ENCODE peak calls at places on chromosomes 16 and 17, in six cellular contexts. One of them, this sample, is unnamed.

GRCh38 chr17:29003289-29003688 is 2.5 kb downstream of the SEZ6 start:
- DNase-seq in mesenchymal stem cell: no peak
- DNase-seq in trophoblast cell: no peak
- DNase-seq in H1: no peak
- DNase-seq in IMR-90: no peak
- DNase-seq in H9: no peak
- DNase-seq in this sample: no peak

GRCh38 chr16:88773812-88774291 is 11.2 kb downstream of the PIEZO1 start:
- DNase-seq in H1: no peak
- DNase-seq in trophoblast cell: peak; percentile 69
- DNase-seq in mesenchymal stem cell: peak; percentile 92
- DNase-seq in H9: no peak
- DNase-seq in IMR-90: peak; percentile 93
- DNase-seq in this sample: no peak

GRCh38 chr17:81488276-81488860 is 24.2 kb downstream of the ACTG1 start:
- DNase-seq in trophoblast cell: no peak
- DNase-seq in IMR-90: no peak
- DNase-seq in H9: no peak
- DNase-seq in mesenchymal stem cell: no peak
- DNase-seq in H1: no peak
- DNase-seq in this sample: no peak

GRCh38 chr17:55263565-55264272 is 1.0 kb upstream of the HLF start:
- DNase-seq in mesenchymal stem cell: no peak
- DNase-seq in H9: no peak
- DNase-seq in IMR-90: no peak
- DNase-seq in H1: no peak
- DNase-seq in trophoblast cell: no peak
- DNase-seq in this sample: no peak

GRCh38 chr16:55370762-55371482 is 46.9 kb downstream of the IRX6 start:
- DNase-seq in IMR-90: peak; percentile 8
- DNase-seq in trophoblast cell: no peak
- DNase-seq in H1: peak; percentile 27
- DNase-seq in H9: peak; percentile 78
- DNase-seq in mesenchymal stem cell: no peak
- DNase-seq in this sample: peak; percentile 51

GRCh38 chr16:75319513-75320401 is 68.3 kb upstream of the BCAR1 start:
- DNase-seq in H1: no peak
- DNase-seq in trophoblast cell: no peak
- DNase-seq in H9: no peak
- DNase-seq in mesenchymal stem cell: peak; percentile 94
- DNase-seq in IMR-90: peak; percentile 92
- DNase-seq in this sample: no peak

GRCh38 chr17:76260669-76261068 is 4.5 kb upstream of the UBALD2 start:
- DNase-seq in mesenchymal stem cell: no peak
- DNase-seq in trophoblast cell: no peak
- DNase-seq in H9: no peak
- DNase-seq in H1: no peak
- DNase-seq in IMR-90: no peak
- DNase-seq in this sample: no peak

GRCh38 chr17:7552621-7553051 is 3.8 kb downstream of the TNFSF12 start:
- DNase-seq in H1: no peak
- DNase-seq in mesenchymal stem cell: no peak
- DNase-seq in IMR-90: no peak
- DNase-seq in trophoblast cell: no peak
- DNase-seq in H9: no peak
- DNase-seq in this sample: no peak

GRCh38 chr16:88194397-88195020 is 188.2 kb upstream of the ZNF469 start:
- DNase-seq in H1: no peak
- DNase-seq in mesenchymal stem cell: no peak
- DNase-seq in trophoblast cell: no peak
- DNase-seq in H9: no peak
- DNase-seq in IMR-90: peak; percentile 22
- DNase-seq in this sample: no peak

GRCh38 chr17:65564793-65565192 is 3.3 kb upstream of the AXIN2 start:
- DNase-seq in H9: no peak
- DNase-seq in mesenchymal stem cell: no peak
- DNase-seq in trophoblast cell: no peak
- DNase-seq in H1: no peak
- DNase-seq in IMR-90: peak; percentile 40
- DNase-seq in this sample: no peak

GRCh38 chr16:85335584-85336492 is 223.6 kb upstream of the CIBAR2 start:
- DNase-seq in H9: no peak
- DNase-seq in mesenchymal stem cell: peak; percentile 73
- DNase-seq in trophoblast cell: no peak
- DNase-seq in H1: no peak
- DNase-seq in IMR-90: peak; percentile 52
- DNase-seq in this sample: no peak

GRCh38 chr17:31699281-31699680 is 159.8 kb downstream of the COPRS start:
- DNase-seq in trophoblast cell: peak; percentile 86
- DNase-seq in H1: no peak
- DNase-seq in IMR-90: peak; percentile 37
- DNase-seq in H9: no peak
- DNase-seq in mesenchymal stem cell: no peak
- DNase-seq in this sample: no peak

GRCh38 chr17:74757931-74758845 is 9.8 kb downstream of the NHERF1 start:
- DNase-seq in IMR-90: no peak
- DNase-seq in H1: no peak
- DNase-seq in mesenchymal stem cell: no peak
- DNase-seq in H9: no peak
- DNase-seq in trophoblast cell: no peak
- DNase-seq in this sample: no peak

GRCh38 chr17:52606590-52606989 is 448.1 kb upstream of the CA10 start:
- DNase-seq in trophoblast cell: no peak
- DNase-seq in H9: no peak
- DNase-seq in mesenchymal stem cell: no peak
- DNase-seq in IMR-90: no peak
- DNase-seq in H1: no peak
- DNase-seq in this sample: no peak

GRCh38 chr16:79977974-79978836 is 377.7 kb upstream of the MAF start:
- DNase-seq in H9: no peak
- DNase-seq in mesenchymal stem cell: no peak
- DNase-seq in H1: no peak
- DNase-seq in trophoblast cell: no peak
- DNase-seq in IMR-90: no peak
- DNase-seq in this sample: no peak

GRCh38 chr17:15446036-15446435 is 21.4 kb downstream of the CDRT4 start:
- DNase-seq in IMR-90: no peak
- DNase-seq in trophoblast cell: no peak
- DNase-seq in H1: no peak
- DNase-seq in mesenchymal stem cell: peak; percentile 18
- DNase-seq in H9: peak; percentile 80
- DNase-seq in this sample: no peak

GRCh38 chr17:80960797-80961452 is 30.7 kb upstream of the CHMP6 start:
- DNase-seq in H9: no peak
- DNase-seq in IMR-90: no peak
- DNase-seq in mesenchymal stem cell: no peak
- DNase-seq in trophoblast cell: no peak
- DNase-seq in H1: no peak
- DNase-seq in this sample: no peak

GRCh38 chr16:48158296-48158695 is 2.5 kb upstream of the ABCC12 start:
- DNase-seq in H1: no peak
- DNase-seq in IMR-90: peak; percentile 75
- DNase-seq in mesenchymal stem cell: peak; percentile 65
- DNase-seq in trophoblast cell: no peak
- DNase-seq in H9: no peak
- DNase-seq in this sample: no peak

GRCh38 chr16:26149661-26150060 is 457.9 kb downstream of the HS3ST4 start:
- DNase-seq in trophoblast cell: no peak
- DNase-seq in H1: no peak
- DNase-seq in H9: no peak
- DNase-seq in IMR-90: no peak
- DNase-seq in mesenchymal stem cell: no peak
- DNase-seq in this sample: no peak
- H2BK5ac ChIP-seq in trophoblast cell: peak overlapping the region; percentile 57
- H2BK5ac ChIP-seq in H1: no peak overlapping the region
- H2BK5ac ChIP-seq in H9: no peak overlapping the region
- H2BK5ac ChIP-seq in IMR-90: no peak overlapping the region
- H2BK5ac ChIP-seq in mesenchymal stem cell: no peak overlapping the region
- H2BK5ac ChIP-seq in this sample: no peak overlapping the region

GRCh38 chr17:45298546-45299285 is 18.1 kb downstream of the MAP3K14 start:
- DNase-seq in mesenchymal stem cell: no peak
- DNase-seq in trophoblast cell: no peak
- DNase-seq in H9: no peak
- DNase-seq in IMR-90: no peak
- DNase-seq in H1: no peak
- DNase-seq in this sample: no peak
- H4K91ac ChIP-seq in mesenchymal stem cell: peak overlapping the region; percentile 14
- H4K91ac ChIP-seq in trophoblast cell: no peak overlapping the region
- H4K91ac ChIP-seq in H9: no peak overlapping the region
- H4K91ac ChIP-seq in IMR-90: no peak overlapping the region
- H4K91ac ChIP-seq in H1: no peak overlapping the region
- H4K91ac ChIP-seq in this sample: no peak overlapping the region

GRCh38 chr17:59219370-59219769 is 941 bp upstream of the GDPD1 start:
- DNase-seq in trophoblast cell: no peak
- DNase-seq in H9: no peak
- DNase-seq in IMR-90: no peak
- DNase-seq in mesenchymal stem cell: no peak
- DNase-seq in H1: no peak
- DNase-seq in this sample: no peak

GRCh38 chr17:59219992-59220327 is 351 bp upstream of the GDPD1 start:
- DNase-seq in IMR-90: no peak
- DNase-seq in trophoblast cell: no peak
- DNase-seq in mesenchymal stem cell: no peak
- DNase-seq in H1: no peak
- DNase-seq in H9: no peak
- DNase-seq in this sample: no peak

GRCh38 chr17:59223813-59224212 is 3.5 kb downstream of the GDPD1 start:
- DNase-seq in H9: no peak
- DNase-seq in IMR-90: no peak
- DNase-seq in H1: no peak
- DNase-seq in mesenchymal stem cell: no peak
- DNase-seq in trophoblast cell: no peak
- DNase-seq in this sample: no peak

GRCh38 chr17:59221159-59221847 is 992 bp downstream of the GDPD1 start:
- DNase-seq in mesenchymal stem cell: no peak
- DNase-seq in IMR-90: no peak
- DNase-seq in H1: no peak
- DNase-seq in H9: no peak
- DNase-seq in trophoblast cell: no peak
- DNase-seq in this sample: no peak

DNA sequence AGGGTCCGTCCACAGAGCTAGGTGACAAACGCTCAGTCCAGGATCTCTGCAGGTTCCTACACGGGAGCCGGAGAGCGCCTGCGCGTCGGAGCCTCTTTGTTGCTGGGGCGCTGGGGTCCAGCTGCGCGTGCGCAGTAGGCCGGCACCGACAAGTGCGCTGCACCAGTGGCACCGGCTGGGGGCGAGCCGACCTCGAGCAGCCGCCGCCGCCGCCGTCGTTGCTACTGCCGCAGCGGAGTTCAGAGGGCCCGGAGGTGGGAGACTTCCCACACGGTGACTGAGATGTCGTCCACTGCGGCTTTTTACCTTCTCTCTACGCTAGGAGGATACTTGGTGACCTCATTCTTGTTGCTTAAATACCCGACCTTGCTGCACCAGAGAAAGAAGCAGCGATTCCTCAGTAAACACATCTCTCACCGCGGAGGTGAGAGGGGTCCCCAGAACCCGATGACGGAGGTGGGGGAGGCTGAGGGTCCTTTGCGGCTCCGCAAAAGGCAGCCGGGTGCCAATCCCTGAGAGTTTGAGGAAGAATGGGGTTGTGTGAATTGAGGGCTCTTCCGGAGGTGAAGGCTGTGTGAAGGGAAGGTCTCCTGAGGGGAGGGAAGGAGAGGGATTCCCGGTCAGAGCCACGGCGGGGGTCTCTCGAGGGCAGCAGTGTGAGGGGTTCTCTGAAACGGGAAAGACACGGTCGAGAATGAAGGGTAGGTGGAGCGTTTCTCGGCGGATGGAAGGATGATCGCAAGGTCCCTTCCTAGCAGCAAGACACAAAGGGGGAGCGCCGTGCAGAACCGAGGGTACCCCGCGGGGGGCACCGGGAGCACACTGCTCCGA is at the start of gene GDPD1:
- DNase-seq in IMR-90: peak; percentile 87
- DNase-seq in H1: peak; percentile 88
- DNase-seq in H9: peak; percentile 99
- DNase-seq in mesenchymal stem cell: peak; percentile 91
- DNase-seq in trophoblast cell: peak; percentile 98
- DNase-seq in this sample: peak; percentile 95
- H2BK5ac ChIP-seq in IMR-90: no peak within 1 kb of the TSS
- H2BK5ac ChIP-seq in H1: peak within 1 kb of the TSS; percentile 68
- H2BK5ac ChIP-seq in H9: no peak within 1 kb of the TSS
- H2BK5ac ChIP-seq in mesenchymal stem cell: no peak within 1 kb of the TSS
- H2BK5ac ChIP-seq in trophoblast cell: peak within 1 kb of the TSS; percentile 44
- H2BK5ac ChIP-seq in this sample: peak within 1 kb of the TSS; percentile 80

GRCh38 chr17:77364941-77365583 is 224.3 kb downstream of the SEC14L1 start:
- DNase-seq in mesenchymal stem cell: no peak
- DNase-seq in trophoblast cell: no peak
- DNase-seq in IMR-90: no peak
- DNase-seq in H9: no peak
- DNase-seq in H1: no peak
- DNase-seq in this sample: no peak
- H4K91ac ChIP-seq in mesenchymal stem cell: peak overlapping the region; percentile 79
- H4K91ac ChIP-seq in trophoblast cell: peak overlapping the region; percentile 10
- H4K91ac ChIP-seq in IMR-90: peak overlapping the region; percentile 100
- H4K91ac ChIP-seq in H9: no peak overlapping the region
- H4K91ac ChIP-seq in H1: no peak overlapping the region
- H4K91ac ChIP-seq in this sample: no peak overlapping the region

GRCh38 chr16:53534206-53534605 is 31.2 kb upstream of the AKTIP start:
- DNase-seq in IMR-90: no peak
- DNase-seq in trophoblast cell: no peak
- DNase-seq in H1: no peak
- DNase-seq in mesenchymal stem cell: no peak
- DNase-seq in H9: no peak
- DNase-seq in this sample: no peak
- H2BK5ac ChIP-seq in IMR-90: no peak overlapping the region
- H2BK5ac ChIP-seq in trophoblast cell: no peak overlapping the region
- H2BK5ac ChIP-seq in H1: no peak overlapping the region
- H2BK5ac ChIP-seq in mesenchymal stem cell: no peak overlapping the region
- H2BK5ac ChIP-seq in H9: no peak overlapping the region
- H2BK5ac ChIP-seq in this sample: no peak overlapping the region

DNA sequence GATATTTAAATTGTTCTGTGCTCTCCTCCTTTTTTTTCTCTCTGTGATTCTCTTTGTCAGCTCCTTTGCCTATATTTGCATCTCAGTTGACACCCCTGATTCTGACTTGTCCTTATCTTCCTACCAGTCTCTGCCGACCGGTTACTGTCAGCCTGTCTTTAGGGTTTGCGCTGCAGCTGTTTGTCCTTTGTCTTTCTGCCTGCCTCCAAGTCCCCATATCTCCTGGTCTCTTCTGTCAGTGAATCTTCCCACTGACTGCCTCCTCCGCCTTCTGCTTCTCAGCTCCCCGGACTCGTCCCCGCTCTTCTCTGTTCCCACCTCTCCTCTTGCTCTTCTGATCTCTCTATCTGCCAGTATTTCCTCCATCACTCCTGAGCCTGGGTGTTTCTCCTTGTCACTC is 5.2 kb downstream of the TLCD2 start:
- DNase-seq in mesenchymal stem cell: no peak
- DNase-seq in H1: no peak
- DNase-seq in H9: no peak
- DNase-seq in trophoblast cell: no peak
- DNase-seq in IMR-90: no peak
- DNase-seq in this sample: no peak
- H4K91ac ChIP-seq in mesenchymal stem cell: no peak overlapping the region
- H4K91ac ChIP-seq in H1: no peak overlapping the region
- H4K91ac ChIP-seq in H9: no peak overlapping the region
- H4K91ac ChIP-seq in trophoblast cell: no peak overlapping the region
- H4K91ac ChIP-seq in IMR-90: no peak overlapping the region
- H4K91ac ChIP-seq in this sample: no peak overlapping the region